ENCODE peak calls at places on chromosomes 6 and 20, in seven cellular contexts. One of them, this sample, is unnamed.

GRCh38 chr20:54122189-54122588 is 51.6 kb downstream of the CYP24A1 start:
- DNase-seq in heart left ventricle: no peak
- DNase-seq in prostate gland: no peak
- DNase-seq in naive thymus-derived CD4-positive, alpha-beta T cell: no peak
- DNase-seq in left lung: no peak
- DNase-seq in neural progenitor cell: no peak
- DNase-seq in heart right ventricle: no peak
- DNase-seq in this sample: no peak

GRCh38 chr20:58892126-58892931 is 39.8 kb downstream of the GNAS start:
- DNase-seq in left lung: peak; percentile 80
- DNase-seq in heart right ventricle: peak; percentile 86
- DNase-seq in naive thymus-derived CD4-positive, alpha-beta T cell: peak; percentile 84
- DNase-seq in neural progenitor cell: peak; percentile 86
- DNase-seq in prostate gland: peak; percentile 71
- DNase-seq in heart left ventricle: peak; percentile 87
- DNase-seq in this sample: peak; percentile 80

GRCh38 chr6:92495246-92495645 is 924.1 kb downstream of the EPHA7 start:
- DNase-seq in prostate gland: no peak
- DNase-seq in heart right ventricle: no peak
- DNase-seq in neural progenitor cell: no peak
- DNase-seq in naive thymus-derived CD4-positive, alpha-beta T cell: no peak
- DNase-seq in heart left ventricle: no peak
- DNase-seq in left lung: no peak
- DNase-seq in this sample: no peak

GRCh38 chr6:35392111-35392702 is 49.8 kb downstream of the PPARD start:
- DNase-seq in prostate gland: peak; percentile 88
- DNase-seq in heart left ventricle: no peak
- DNase-seq in neural progenitor cell: no peak
- DNase-seq in naive thymus-derived CD4-positive, alpha-beta T cell: no peak
- DNase-seq in left lung: peak; percentile 80
- DNase-seq in heart right ventricle: no peak
- DNase-seq in this sample: peak; percentile 90

GRCh38 chr6:125791151-125791819 is 525 bp downstream of the NCOA7 start:
- DNase-seq in heart right ventricle: peak; percentile 30
- DNase-seq in heart left ventricle: no peak
- DNase-seq in naive thymus-derived CD4-positive, alpha-beta T cell: peak; percentile 54
- DNase-seq in left lung: no peak
- DNase-seq in prostate gland: peak; percentile 34
- DNase-seq in neural progenitor cell: peak; percentile 27
- DNase-seq in this sample: peak; percentile 46

GRCh38 chr6:109166643-109167042 is 71.3 kb downstream of the CEP57L1 start:
- DNase-seq in left lung: no peak
- DNase-seq in prostate gland: no peak
- DNase-seq in heart right ventricle: no peak
- DNase-seq in naive thymus-derived CD4-positive, alpha-beta T cell: no peak
- DNase-seq in heart left ventricle: no peak
- DNase-seq in neural progenitor cell: no peak
- DNase-seq in this sample: no peak

GRCh38 chr6:3296537-3297453 is 38.0 kb downstream of the PSMG4 start:
- DNase-seq in heart left ventricle: no peak
- DNase-seq in heart right ventricle: no peak
- DNase-seq in prostate gland: no peak
- DNase-seq in neural progenitor cell: no peak
- DNase-seq in left lung: no peak
- DNase-seq in naive thymus-derived CD4-positive, alpha-beta T cell: no peak
- DNase-seq in this sample: no peak

GRCh38 chr6:88882536-88882935 is 80.9 kb downstream of the RNGTT start:
- DNase-seq in heart right ventricle: no peak
- DNase-seq in prostate gland: no peak
- DNase-seq in naive thymus-derived CD4-positive, alpha-beta T cell: no peak
- DNase-seq in neural progenitor cell: peak; percentile 67
- DNase-seq in left lung: no peak
- DNase-seq in heart left ventricle: no peak
- DNase-seq in this sample: no peak

GRCh38 chr6:90097357-90097756 is 199.3 kb downstream of the BACH2 start:
- DNase-seq in heart left ventricle: no peak
- DNase-seq in neural progenitor cell: no peak
- DNase-seq in naive thymus-derived CD4-positive, alpha-beta T cell: no peak
- DNase-seq in prostate gland: no peak
- DNase-seq in heart right ventricle: no peak
- DNase-seq in left lung: no peak
- DNase-seq in this sample: no peak

GRCh38 chr20:15740046-15740775 is 833.0 kb downstream of the KIF16B start:
- DNase-seq in heart right ventricle: no peak
- DNase-seq in heart left ventricle: no peak
- DNase-seq in prostate gland: no peak
- DNase-seq in naive thymus-derived CD4-positive, alpha-beta T cell: no peak
- DNase-seq in neural progenitor cell: no peak
- DNase-seq in left lung: no peak
- DNase-seq in this sample: no peak

GRCh38 chr6:154868143-154868594 is 126.9 kb upstream of the TIAM2 start:
- DNase-seq in neural progenitor cell: peak; percentile 78
- DNase-seq in heart left ventricle: no peak
- DNase-seq in naive thymus-derived CD4-positive, alpha-beta T cell: no peak
- DNase-seq in heart right ventricle: no peak
- DNase-seq in left lung: no peak
- DNase-seq in prostate gland: peak; percentile 15
- DNase-seq in this sample: no peak

GRCh38 chr20:24350923-24351368 is 118.5 kb upstream of the SYNDIG1 start:
- DNase-seq in naive thymus-derived CD4-positive, alpha-beta T cell: no peak
- DNase-seq in heart right ventricle: no peak
- DNase-seq in heart left ventricle: no peak
- DNase-seq in neural progenitor cell: no peak
- DNase-seq in prostate gland: no peak
- DNase-seq in left lung: no peak
- DNase-seq in this sample: no peak

GRCh38 chr20:11777861-11778570 is 139.7 kb upstream of the BTBD3 start:
- DNase-seq in neural progenitor cell: no peak
- DNase-seq in prostate gland: no peak
- DNase-seq in heart left ventricle: no peak
- DNase-seq in heart right ventricle: no peak
- DNase-seq in left lung: no peak
- DNase-seq in naive thymus-derived CD4-positive, alpha-beta T cell: no peak
- DNase-seq in this sample: no peak

GRCh38 chr6:154989457-154989856 is 5.7 kb upstream of the TIAM2 start:
- DNase-seq in neural progenitor cell: peak; percentile 29
- DNase-seq in naive thymus-derived CD4-positive, alpha-beta T cell: no peak
- DNase-seq in left lung: no peak
- DNase-seq in heart right ventricle: no peak
- DNase-seq in prostate gland: no peak
- DNase-seq in heart left ventricle: no peak
- DNase-seq in this sample: no peak

GRCh38 chr6:109465772-109466171 is 10.2 kb upstream of the MICAL1 start:
- DNase-seq in naive thymus-derived CD4-positive, alpha-beta T cell: no peak
- DNase-seq in neural progenitor cell: no peak
- DNase-seq in heart right ventricle: no peak
- DNase-seq in left lung: peak; percentile 89
- DNase-seq in prostate gland: no peak
- DNase-seq in heart left ventricle: no peak
- DNase-seq in this sample: no peak

GRCh38 chr6:160991411-160992322 is at the start of gene MAP3K4:
- DNase-seq in naive thymus-derived CD4-positive, alpha-beta T cell: peak; percentile 64
- DNase-seq in prostate gland: peak; percentile 70
- DNase-seq in heart right ventricle: peak; percentile 80
- DNase-seq in left lung: peak; percentile 82
- DNase-seq in heart left ventricle: peak; percentile 85
- DNase-seq in neural progenitor cell: peak; percentile 93
- DNase-seq in this sample: peak; percentile 85

GRCh38 chr20:54479138-54479906 is 3.9 kb downstream of the DOK5 start:
- DNase-seq in left lung: no peak
- DNase-seq in prostate gland: no peak
- DNase-seq in naive thymus-derived CD4-positive, alpha-beta T cell: no peak
- DNase-seq in heart right ventricle: no peak
- DNase-seq in heart left ventricle: no peak
- DNase-seq in neural progenitor cell: peak; percentile 73
- DNase-seq in this sample: no peak

DNA sequence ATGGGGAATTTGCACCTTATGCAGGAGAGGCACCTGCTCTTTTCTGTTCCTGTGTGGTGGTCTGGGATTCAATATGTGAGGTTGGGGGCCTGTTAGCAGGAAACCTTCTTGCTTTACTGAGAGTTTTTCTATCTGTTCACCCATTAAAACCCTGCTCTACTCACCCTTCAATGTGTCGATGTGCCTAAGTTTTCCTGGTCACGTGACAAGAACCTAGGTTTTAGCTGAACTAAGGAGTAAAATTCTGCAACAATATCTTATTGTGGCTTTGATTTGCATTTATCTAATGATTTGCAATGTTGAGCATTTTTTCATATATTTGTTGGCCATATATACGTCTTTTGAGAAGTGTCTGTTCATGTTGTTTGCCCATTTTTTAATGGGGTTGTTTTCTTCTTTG is 979.9 kb downstream of the HACE1 start:
- DNase-seq in prostate gland: no peak
- DNase-seq in left lung: no peak
- DNase-seq in heart right ventricle: no peak
- DNase-seq in heart left ventricle: no peak
- DNase-seq in naive thymus-derived CD4-positive, alpha-beta T cell: no peak
- DNase-seq in neural progenitor cell: no peak
- DNase-seq in this sample: no peak
- H3K9me3 ChIP-seq in prostate gland: no peaks in the 10 kb centered on the region
- H3K9me3 ChIP-seq in left lung: no peaks in the 10 kb centered on the region
- H3K9me3 ChIP-seq in heart right ventricle: no peaks in the 10 kb centered on the region
- H3K9me3 ChIP-seq in heart left ventricle: no peaks in the 10 kb centered on the region
- H3K9me3 ChIP-seq in naive thymus-derived CD4-positive, alpha-beta T cell: peaks cover 8% of the 10 kb centered on the region
- H3K9me3 ChIP-seq in neural progenitor cell: no peaks in the 10 kb centered on the region
- H3K9me3 ChIP-seq in this sample: no peaks in the 10 kb centered on the region

GRCh38 chr6:111987295-111987694 is 66.6 kb upstream of the CCN6 start:
- DNase-seq in neural progenitor cell: no peak
- DNase-seq in left lung: no peak
- DNase-seq in prostate gland: peak; percentile 54
- DNase-seq in heart right ventricle: no peak
- DNase-seq in heart left ventricle: no peak
- DNase-seq in naive thymus-derived CD4-positive, alpha-beta T cell: no peak
- DNase-seq in this sample: no peak

GRCh38 chr6:111986651-111987050 is 67.3 kb upstream of the CCN6 start:
- DNase-seq in heart left ventricle: no peak
- DNase-seq in heart right ventricle: no peak
- DNase-seq in prostate gland: no peak
- DNase-seq in left lung: no peak
- DNase-seq in neural progenitor cell: no peak
- DNase-seq in naive thymus-derived CD4-positive, alpha-beta T cell: no peak
- DNase-seq in this sample: no peak

GRCh38 chr6:111990214-111990613 is 63.7 kb upstream of the CCN6 start:
- DNase-seq in heart right ventricle: no peak
- DNase-seq in prostate gland: no peak
- DNase-seq in naive thymus-derived CD4-positive, alpha-beta T cell: no peak
- DNase-seq in neural progenitor cell: no peak
- DNase-seq in heart left ventricle: no peak
- DNase-seq in left lung: no peak
- DNase-seq in this sample: no peak

GRCh38 chr6:111988926-111989325 is 65.0 kb upstream of the CCN6 start:
- DNase-seq in prostate gland: no peak
- DNase-seq in left lung: no peak
- DNase-seq in heart right ventricle: no peak
- DNase-seq in naive thymus-derived CD4-positive, alpha-beta T cell: no peak
- DNase-seq in heart left ventricle: no peak
- DNase-seq in neural progenitor cell: no peak
- DNase-seq in this sample: no peak

GRCh38 chr6:111989743-111990142 is 64.2 kb upstream of the CCN6 start:
- DNase-seq in heart right ventricle: no peak
- DNase-seq in left lung: no peak
- DNase-seq in prostate gland: no peak
- DNase-seq in naive thymus-derived CD4-positive, alpha-beta T cell: peak; percentile 63
- DNase-seq in heart left ventricle: no peak
- DNase-seq in neural progenitor cell: no peak
- DNase-seq in this sample: no peak
- H3K4me3 ChIP-seq in heart right ventricle: no peak overlapping the region
- H3K4me3 ChIP-seq in left lung: no peak overlapping the region
- H3K4me3 ChIP-seq in prostate gland: no peak overlapping the region
- H3K4me3 ChIP-seq in naive thymus-derived CD4-positive, alpha-beta T cell: peak overlapping the region; percentile 17
- H3K4me3 ChIP-seq in heart left ventricle: no peak overlapping the region
- H3K4me3 ChIP-seq in neural progenitor cell: no peak overlapping the region
- H3K4me3 ChIP-seq in this sample: no peak overlapping the region

GRCh38 chr6:40962241-40962640 is 76.8 kb downstream of the UNC5CL start:
- DNase-seq in heart left ventricle: no peak
- DNase-seq in heart right ventricle: no peak
- DNase-seq in left lung: no peak
- DNase-seq in prostate gland: no peak
- DNase-seq in naive thymus-derived CD4-positive, alpha-beta T cell: no peak
- DNase-seq in neural progenitor cell: no peak
- DNase-seq in this sample: no peak
- H3K4me1 ChIP-seq in heart left ventricle: no peaks in the 10 kb centered on the region
- H3K4me1 ChIP-seq in heart right ventricle: no peaks in the 10 kb centered on the region
- H3K4me1 ChIP-seq in left lung: no peaks in the 10 kb centered on the region
- H3K4me1 ChIP-seq in prostate gland: no peaks in the 10 kb centered on the region
- H3K4me1 ChIP-seq in naive thymus-derived CD4-positive, alpha-beta T cell: no peaks in the 10 kb centered on the region
- H3K4me1 ChIP-seq in neural progenitor cell: peaks cover 4% of the 10 kb centered on the region
- H3K4me1 ChIP-seq in this sample: no peaks in the 10 kb centered on the region

GRCh38 chr6:44659676-44660170 is 272.2 kb downstream of the CDC5L start:
- DNase-seq in prostate gland: no peak
- DNase-seq in left lung: no peak
- DNase-seq in heart right ventricle: no peak
- DNase-seq in heart left ventricle: no peak
- DNase-seq in naive thymus-derived CD4-positive, alpha-beta T cell: no peak
- DNase-seq in neural progenitor cell: no peak
- DNase-seq in this sample: no peak

GRCh38 chr6:44661631-44662030 is 274.1 kb downstream of the CDC5L start:
- DNase-seq in neural progenitor cell: no peak
- DNase-seq in heart right ventricle: no peak
- DNase-seq in prostate gland: no peak
- DNase-seq in naive thymus-derived CD4-positive, alpha-beta T cell: no peak
- DNase-seq in heart left ventricle: no peak
- DNase-seq in left lung: no peak
- DNase-seq in this sample: no peak

GRCh38 chr6:44661221-44661609 is 273.7 kb downstream of the CDC5L start:
- DNase-seq in naive thymus-derived CD4-positive, alpha-beta T cell: no peak
- DNase-seq in heart left ventricle: no peak
- DNase-seq in prostate gland: peak; percentile 57
- DNase-seq in left lung: no peak
- DNase-seq in heart right ventricle: no peak
- DNase-seq in neural progenitor cell: no peak
- DNase-seq in this sample: no peak

GRCh38 chr6:44662461-44663121 is 275.1 kb downstream of the CDC5L start:
- DNase-seq in left lung: no peak
- DNase-seq in neural progenitor cell: peak; percentile 93
- DNase-seq in naive thymus-derived CD4-positive, alpha-beta T cell: no peak
- DNase-seq in prostate gland: no peak
- DNase-seq in heart right ventricle: no peak
- DNase-seq in heart left ventricle: no peak
- DNase-seq in this sample: peak; percentile 52

DNA sequence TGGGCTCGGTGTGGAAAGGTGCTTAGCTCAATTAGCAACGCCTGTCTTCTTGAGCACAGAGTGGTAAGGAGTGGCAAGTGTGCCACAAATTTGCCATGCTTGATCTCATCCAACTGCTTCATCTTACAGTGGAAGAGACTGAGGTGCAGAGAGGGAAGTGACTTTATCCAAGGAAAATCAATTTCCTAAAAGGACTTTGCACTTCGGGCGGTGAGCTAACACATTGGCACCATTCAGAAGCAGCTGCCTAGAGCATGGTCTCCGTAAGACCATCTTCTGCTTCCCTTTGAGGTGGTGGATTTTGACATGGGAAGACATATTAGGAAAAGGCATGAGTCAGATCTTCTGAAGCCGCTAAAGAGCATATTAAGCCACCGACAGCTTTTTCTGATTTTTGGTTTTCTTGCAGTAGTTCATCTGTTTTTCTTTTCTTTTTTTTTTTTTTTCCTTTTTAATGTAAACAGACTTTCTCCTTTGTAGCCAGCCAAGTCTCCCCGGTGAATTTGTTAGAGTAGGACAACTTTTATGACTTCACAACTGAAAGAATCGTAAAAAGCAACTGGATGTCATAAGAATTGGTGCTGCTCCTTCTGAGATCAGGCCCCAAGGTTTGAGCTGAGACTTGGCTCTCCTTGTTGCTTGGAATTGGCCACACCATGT is 273.2 kb downstream of the CDC5L start:
- DNase-seq in prostate gland: no peak
- DNase-seq in left lung: no peak
- DNase-seq in naive thymus-derived CD4-positive, alpha-beta T cell: no peak
- DNase-seq in heart right ventricle: no peak
- DNase-seq in neural progenitor cell: no peak
- DNase-seq in heart left ventricle: no peak
- DNase-seq in this sample: no peak
- H3K9me3 ChIP-seq in prostate gland: no peaks in the 10 kb centered on the region
- H3K9me3 ChIP-seq in left lung: no peaks in the 10 kb centered on the region
- H3K9me3 ChIP-seq in naive thymus-derived CD4-positive, alpha-beta T cell: no peaks in the 10 kb centered on the region
- H3K9me3 ChIP-seq in heart right ventricle: no peaks in the 10 kb centered on the region
- H3K9me3 ChIP-seq in neural progenitor cell: no peaks in the 10 kb centered on the region
- H3K9me3 ChIP-seq in heart left ventricle: peaks cover 5% of the 10 kb centered on the region
- H3K9me3 ChIP-seq in this sample: no peaks in the 10 kb centered on the region

This sample was measured in transverse colon.